ENCODE peak calls at places on chromosomes 4 and X, in five cellular contexts. One of them, this sample, is unnamed.

GRCh38 chrX:48996969-48997368 is 5.1 kb downstream of the GRIPAP1 start:
- DNase-seq in IMR-90: no peak
- DNase-seq in stomach: no peak
- DNase-seq in GM12878: no peak
- DNase-seq in HCT116: no peak
- DNase-seq in this sample: peak

GRCh38 chrX:56947695-56948094 is 47.6 kb downstream of the SPIN3 start:
- DNase-seq in IMR-90: peak
- DNase-seq in stomach: no peak
- DNase-seq in GM12878: no peak
- DNase-seq in HCT116: no peak
- DNase-seq in this sample: no peak

GRCh38 chrX:155048997-155049619 is 21.8 kb downstream of the CMC4 start:
- DNase-seq in IMR-90: peak
- DNase-seq in stomach: peak
- DNase-seq in GM12878: no peak
- DNase-seq in HCT116: no peak
- DNase-seq in this sample: peak

GRCh38 chr4:74111990-74112389 is 13.0 kb upstream of the CXCL2 start:
- DNase-seq in IMR-90: peak
- DNase-seq in stomach: no peak
- DNase-seq in GM12878: no peak
- DNase-seq in HCT116: no peak
- DNase-seq in this sample: no peak

GRCh38 chrX:8748855-8749254 is 16.9 kb upstream of the ANOS1 start:
- DNase-seq in IMR-90: peak
- DNase-seq in stomach: no peak
- DNase-seq in GM12878: no peak
- DNase-seq in HCT116: no peak
- DNase-seq in this sample: peak

GRCh38 chr4:88697588-88698329 is at the start of gene NAP1L5:
- DNase-seq in IMR-90: peak
- DNase-seq in stomach: peak
- DNase-seq in GM12878: peak
- DNase-seq in HCT116: peak
- DNase-seq in this sample: peak

GRCh38 chr4:158775091-158775651 is 6.3 kb downstream of the FNIP2 start:
- DNase-seq in IMR-90: peak
- DNase-seq in stomach: no peak
- DNase-seq in GM12878: no peak
- DNase-seq in HCT116: no peak
- DNase-seq in this sample: peak

GRCh38 chrX:65997978-65998717 is 41.7 kb downstream of the VSIG4 start:
- DNase-seq in IMR-90: no peak
- DNase-seq in stomach: no peak
- DNase-seq in GM12878: no peak
- DNase-seq in HCT116: no peak
- DNase-seq in this sample: peak

GRCh38 chrX:43559643-43560042 is 96.5 kb upstream of the MAOA start:
- DNase-seq in IMR-90: peak
- DNase-seq in stomach: peak
- DNase-seq in GM12878: no peak
- DNase-seq in HCT116: peak
- DNase-seq in this sample: peak

GRCh38 chr4:27397886-27398285 is 537.2 kb downstream of the STIM2 start:
- DNase-seq in IMR-90: peak
- DNase-seq in stomach: no peak
- DNase-seq in GM12878: no peak
- DNase-seq in HCT116: no peak
- DNase-seq in this sample: no peak

GRCh38 chr4:151165205-151166000 is 66.0 kb downstream of the RPS3A start:
- DNase-seq in IMR-90: no peak
- DNase-seq in stomach: no peak
- DNase-seq in GM12878: no peak
- DNase-seq in HCT116: no peak
- DNase-seq in this sample: no peak

GRCh38 chrX:10160221-10160620 is 3.4 kb downstream of the CLCN4 start:
- DNase-seq in IMR-90: no peak
- DNase-seq in stomach: no peak
- DNase-seq in GM12878: no peak
- DNase-seq in HCT116: no peak
- DNase-seq in this sample: peak

GRCh38 chr4:81875962-81876650 is 404.4 kb upstream of the RASGEF1B start:
- DNase-seq in IMR-90: no peak
- DNase-seq in stomach: no peak
- DNase-seq in GM12878: no peak
- DNase-seq in HCT116: no peak
- DNase-seq in this sample: no peak

GRCh38 chr4:176894498-176894897 is 101.8 kb upstream of the VEGFC start:
- DNase-seq in IMR-90: no peak
- DNase-seq in stomach: no peak
- DNase-seq in GM12878: no peak
- DNase-seq in HCT116: no peak
- DNase-seq in this sample: no peak

GRCh38 chrX:54640721-54641120 is 110.7 kb downstream of the GNL3L start:
- DNase-seq in IMR-90: no peak
- DNase-seq in stomach: no peak
- DNase-seq in GM12878: no peak
- DNase-seq in HCT116: no peak
- DNase-seq in this sample: no peak

GRCh38 chr4:169029947-169030346 is 19.9 kb upstream of the CBR4 start:
- DNase-seq in IMR-90: no peak
- DNase-seq in stomach: no peak
- DNase-seq in GM12878: no peak
- DNase-seq in HCT116: no peak
- DNase-seq in this sample: no peak

GRCh38 chr4:143254479-143255216 is 69.9 kb downstream of the USP38 start:
- DNase-seq in IMR-90: no peak
- DNase-seq in stomach: no peak
- DNase-seq in GM12878: no peak
- DNase-seq in HCT116: no peak
- DNase-seq in this sample: no peak

GRCh38 chr4:84862064-84862463 is 104.4 kb downstream of the WDFY3 start:
- DNase-seq in IMR-90: no peak
- DNase-seq in stomach: no peak
- DNase-seq in GM12878: no peak
- DNase-seq in HCT116: no peak
- DNase-seq in this sample: no peak

GRCh38 chr4:112145820-112146813 is 863 bp downstream of the FAM241A start:
- DNase-seq in IMR-90: peak
- DNase-seq in stomach: peak
- DNase-seq in GM12878: peak
- DNase-seq in HCT116: no peak
- DNase-seq in this sample: peak

GRCh38 chr4:93319011-93319410 is 509.5 kb upstream of the ATOH1 start:
- DNase-seq in IMR-90: no peak
- DNase-seq in stomach: no peak
- DNase-seq in GM12878: no peak
- DNase-seq in HCT116: no peak
- DNase-seq in this sample: no peak

GRCh38 chr4:165743422-165743821 is 129.6 kb upstream of the TLL1 start:
- DNase-seq in IMR-90: no peak
- DNase-seq in stomach: no peak
- DNase-seq in GM12878: no peak
- DNase-seq in HCT116: peak
- DNase-seq in this sample: no peak

GRCh38 chr4:97394653-97395052 is 748.6 kb downstream of the STPG2 start:
- DNase-seq in IMR-90: no peak
- DNase-seq in stomach: no peak
- DNase-seq in GM12878: no peak
- DNase-seq in HCT116: no peak
- DNase-seq in this sample: no peak

GRCh38 chr4:141636771-141637460 is 533 bp downstream of the IL15 start:
- DNase-seq in IMR-90: peak
- DNase-seq in stomach: peak
- DNase-seq in GM12878: no peak
- DNase-seq in HCT116: peak
- DNase-seq in this sample: peak

GRCh38 chrX:65697915-65698796 is 30.7 kb downstream of the MSN start:
- DNase-seq in IMR-90: no peak
- DNase-seq in stomach: peak
- DNase-seq in GM12878: peak
- DNase-seq in HCT116: no peak
- DNase-seq in this sample: peak

GRCh38 chr4:102826105-102826889 is 1.1 kb downstream of the UBE2D3 start:
- DNase-seq in IMR-90: no peak
- DNase-seq in stomach: no peak
- DNase-seq in GM12878: no peak
- DNase-seq in HCT116: no peak
- DNase-seq in this sample: no peak

GRCh38 chr4:48173055-48173991 is 39.3 kb upstream of the TXK start:
- DNase-seq in IMR-90: peak
- DNase-seq in stomach: no peak
- DNase-seq in GM12878: peak
- DNase-seq in HCT116: peak
- DNase-seq in this sample: peak

GRCh38 chrX:46185923-46186810 is 359.1 kb downstream of the ZNF674 start:
- DNase-seq in IMR-90: no peak
- DNase-seq in stomach: no peak
- DNase-seq in GM12878: no peak
- DNase-seq in HCT116: no peak
- DNase-seq in this sample: no peak

GRCh38 chr4:114178392-114178791 is 198.9 kb upstream of the ARSJ start:
- DNase-seq in IMR-90: no peak
- DNase-seq in stomach: no peak
- DNase-seq in GM12878: no peak
- DNase-seq in HCT116: no peak
- DNase-seq in this sample: no peak

GRCh38 chr4:24473309-24473721 is 111.0 kb downstream of the DHX15 start:
- DNase-seq in IMR-90: peak
- DNase-seq in stomach: no peak
- DNase-seq in GM12878: no peak
- DNase-seq in HCT116: no peak
- DNase-seq in this sample: no peak

GRCh38 chrX:132071260-132071659 is 48.2 kb downstream of the STK26 start:
- DNase-seq in IMR-90: no peak
- DNase-seq in stomach: no peak
- DNase-seq in GM12878: no peak
- DNase-seq in HCT116: no peak
- DNase-seq in this sample: peak

DNA sequence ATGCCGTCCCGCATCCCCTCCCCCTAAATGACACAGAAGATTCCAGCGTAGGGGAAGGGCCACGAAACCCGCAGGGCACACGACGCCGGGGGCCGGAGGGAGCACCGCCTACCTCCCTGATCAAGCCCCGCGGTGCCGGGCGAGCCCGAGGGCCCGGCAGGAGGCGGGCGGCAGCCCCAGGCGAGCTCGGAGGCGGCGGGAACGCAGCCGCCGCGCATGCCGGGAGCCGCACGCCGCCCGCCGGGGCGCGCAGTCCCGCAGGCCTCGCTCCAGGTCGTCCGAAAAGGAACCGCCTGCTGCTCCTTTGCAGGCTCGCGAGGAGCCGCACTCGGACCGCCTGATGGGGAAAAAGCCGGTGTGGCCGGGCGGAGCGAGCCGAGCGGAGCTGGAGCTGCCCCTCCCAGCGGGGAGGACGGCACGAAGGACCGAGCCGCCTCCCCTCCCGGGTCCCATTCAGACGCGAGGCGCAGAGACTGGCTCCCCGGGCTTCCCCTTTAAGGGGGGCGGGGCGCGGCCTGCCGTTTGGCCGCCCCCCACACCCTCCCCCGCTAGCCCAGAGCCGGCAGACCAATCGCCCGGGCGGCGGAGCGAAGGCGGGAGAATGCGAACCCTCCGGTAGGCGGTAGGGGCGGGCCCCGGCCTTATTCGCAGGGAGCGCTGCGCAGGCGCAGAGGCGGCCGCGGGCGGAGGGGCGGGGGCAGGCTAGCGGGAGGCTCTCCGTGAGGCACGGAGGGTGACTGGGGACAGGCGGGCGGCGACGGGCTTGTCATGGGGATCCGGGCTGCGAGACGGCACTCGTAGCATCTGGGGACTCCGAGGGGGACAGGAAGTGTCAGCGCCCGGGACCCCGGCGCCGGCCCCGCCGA is 561 bp upstream of the ING2 start:
- DNase-seq in IMR-90: peak
- DNase-seq in stomach: peak
- DNase-seq in GM12878: peak
- DNase-seq in HCT116: peak
- DNase-seq in this sample: peak
- TF ChIP-seq POLR2A in IMR-90: peak
- TF ChIP-seq POLR2A in stomach: no peak
- TF ChIP-seq POLR2A in GM12878: peak
- TF ChIP-seq POLR2A in HCT116: no peak
- TF ChIP-seq POLR2A in this sample: peak

DNA sequence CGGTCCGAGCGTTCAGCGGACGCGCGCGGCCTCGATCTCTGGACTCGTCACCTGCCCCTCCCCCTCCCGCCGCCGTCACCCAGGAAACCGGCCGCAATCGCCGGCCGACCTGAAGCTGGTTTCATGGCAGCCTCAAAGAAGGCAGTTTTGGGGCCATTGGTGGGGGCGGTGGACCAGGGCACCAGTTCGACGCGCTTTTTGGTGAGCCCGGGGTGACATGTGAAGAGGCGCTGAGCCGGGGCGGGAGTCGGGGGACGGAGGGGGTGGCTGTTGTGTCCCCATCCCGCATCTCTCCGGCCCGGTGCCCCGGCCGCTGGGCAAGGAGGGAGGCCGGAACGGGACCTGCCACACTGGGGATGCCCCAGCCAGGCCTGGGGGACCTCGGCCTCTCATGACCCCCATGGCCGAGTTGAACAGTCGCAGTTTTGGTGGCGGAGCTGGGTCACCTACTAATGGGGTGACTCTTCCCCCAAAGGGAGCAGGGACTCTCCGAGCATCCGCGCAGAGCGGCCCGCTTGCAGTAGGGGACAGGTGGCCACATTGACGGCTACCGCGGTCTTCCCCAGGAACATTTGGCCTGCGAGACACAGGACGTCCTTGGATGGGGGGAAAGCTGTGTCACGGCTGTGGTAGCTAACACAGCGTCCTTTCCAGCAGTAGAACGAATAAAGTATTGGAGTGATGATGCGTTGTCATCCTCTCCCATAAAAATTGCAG is at the start of gene GK:
- DNase-seq in IMR-90: peak
- DNase-seq in stomach: no peak
- DNase-seq in GM12878: no peak
- DNase-seq in HCT116: no peak
- DNase-seq in this sample: peak
- TF ChIP-seq POLR2A in IMR-90: peak
- TF ChIP-seq POLR2A in stomach: no peak
- TF ChIP-seq POLR2A in GM12878: peak
- TF ChIP-seq POLR2A in HCT116: no peak
- TF ChIP-seq POLR2A in this sample: no peak

DNA sequence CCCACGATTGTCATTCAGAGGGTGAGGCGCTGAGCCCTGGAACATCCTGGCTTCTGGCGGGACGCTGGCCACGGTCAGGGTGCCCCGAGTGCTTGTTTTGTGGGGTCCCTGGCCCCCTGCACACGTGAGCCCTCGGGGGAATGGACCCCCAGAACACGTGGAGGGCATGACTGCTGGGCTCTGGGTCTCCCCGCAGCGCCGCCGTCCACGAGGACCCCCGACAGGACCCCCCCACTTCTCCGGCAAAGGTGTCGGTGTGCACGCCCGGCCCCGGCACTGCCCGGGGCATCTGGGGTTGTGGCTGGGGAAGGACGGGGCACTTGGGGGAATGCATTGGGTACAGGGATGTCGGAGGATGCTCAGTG is 13.9 kb upstream of the GTPBP6 start:
- DNase-seq in IMR-90: no peak
- DNase-seq in stomach: no peak
- DNase-seq in GM12878: no peak
- DNase-seq in HCT116: no peak
- DNase-seq in this sample: no peak
- TF ChIP-seq POLR2A in IMR-90: no peak
- TF ChIP-seq POLR2A in stomach: no peak
- TF ChIP-seq POLR2A in GM12878: no peak
- TF ChIP-seq POLR2A in HCT116: no peak
- TF ChIP-seq POLR2A in this sample: no peak

GRCh38 chr4:2792711-2793577 is at the start of gene SH3BP2:
- DNase-seq in IMR-90: peak
- DNase-seq in stomach: peak
- DNase-seq in GM12878: no peak
- DNase-seq in HCT116: peak
- DNase-seq in this sample: peak
- TF ChIP-seq POLR2A in IMR-90: no peak
- TF ChIP-seq POLR2A in stomach: no peak
- TF ChIP-seq POLR2A in GM12878: no peak
- TF ChIP-seq POLR2A in HCT116: no peak
- TF ChIP-seq POLR2A in this sample: no peak